ENCODE peak calls at places on chromosomes 11 and 22, in seven cellular contexts. L is IMR-90, H is mesenchymal stem cell, I is mesendoderm, Z is H9, B is trophoblast cell, S is H1. W is an unnamed sample.

GRCh38 chr11:120061036-120061760 is 76.7 kb downstream of the TRIM29 start:
- DNase-seq in L (no peak), H (no peak), I (no peak), Z (no peak), B (no peak), S (peak), W (no peak)

GRCh38 chr11:13013054-13013488 is 4.0 kb downstream of the RASSF10 start:
- DNase-seq in L (no peak), H (no peak), I (no peak), Z (no peak), B (no peak), S (no peak), W (no peak)

GRCh38 chr11:123084454-123084853 is 22.5 kb upstream of the HSPA8 start:
- DNase-seq in L (no peak), H (no peak), I (no peak), Z (no peak), B (no peak), S (no peak), W (no peak)

GRCh38 chr11:27722117-27722844 is 22.0 kb upstream of the BDNF start:
- DNase-seq in L (peak), H (peak), I (peak), Z (peak), B (no peak), S (peak), W (peak)

GRCh38 chr11:58914821-58915543 is 24.3 kb upstream of the GLYATL1 start:
- DNase-seq in L (peak), H (no peak), I (no peak), Z (no peak), B (no peak), S (no peak), W (no peak)

GRCh38 chr22:45435544-45436139 is 22.1 kb downstream of the RIBC2 start:
- DNase-seq in L (peak), H (peak), I (peak), Z (peak), B (peak), S (peak), W (peak)

GRCh38 chr22:24061124-24061684 is 50.1 kb downstream of the CABIN1 start:
- DNase-seq in L (no peak), H (no peak), I (no peak), Z (no peak), B (no peak), S (no peak), W (no peak)

GRCh38 chr11:100991541-100991940 is 138.1 kb downstream of the PGR start:
- DNase-seq in L (peak), H (peak), I (no peak), Z (no peak), B (no peak), S (no peak), W (no peak)

GRCh38 chr11:87859583-87859982 is 315.7 kb downstream of the RAB38 start:
- DNase-seq in L (no peak), H (no peak), I (no peak), Z (no peak), B (no peak), S (no peak), W (no peak)

GRCh38 chr11:96122601-96123044 is 198.7 kb upstream of the MTMR2 start:
- DNase-seq in L (peak), H (no peak), I (no peak), Z (no peak), B (peak), S (no peak), W (no peak)

GRCh38 chr11:86940122-86940777 is 14.9 kb downstream of the FZD4 start:
- DNase-seq in L (peak), H (peak), I (peak), Z (no peak), B (no peak), S (no peak), W (no peak)

GRCh38 chr11:76152086-76152658 is 54.1 kb downstream of the WNT11 start:
- DNase-seq in L (peak), H (peak), I (peak), Z (peak), B (peak), S (peak), W (peak)

GRCh38 chr22:20465759-20466077 is 28.1 kb upstream of the SCARF2 start:
- DNase-seq in L (no peak), H (no peak), I (no peak), Z (no peak), B (no peak), S (no peak), W (no peak)

GRCh38 chr11:17129003-17129402 is 51.5 kb upstream of the RPS13 start:
- DNase-seq in L (peak), H (peak), I (no peak), Z (no peak), B (no peak), S (no peak), W (no peak)

GRCh38 chr11:106304274-106304673 is 226.8 kb downstream of the AASDHPPT start:
- DNase-seq in L (peak), H (peak), I (no peak), Z (no peak), B (peak), S (no peak), W (no peak)

GRCh38 chr22:24485608-24486007 is 9.5 kb upstream of the UPB1 start:
- DNase-seq in L (no peak), H (no peak), I (no peak), Z (no peak), B (no peak), S (no peak), W (no peak)

GRCh38 chr22:28821452-28821851 is 21.1 kb upstream of the XBP1 start:
- DNase-seq in L (no peak), H (no peak), I (no peak), Z (no peak), B (no peak), S (no peak), W (no peak)

GRCh38 chr22:28817919-28818859 is 17.8 kb upstream of the XBP1 start:
- DNase-seq in L (no peak), H (no peak), I (no peak), Z (no peak), B (no peak), S (no peak), W (no peak)

GRCh38 chr22:28819253-28820096 is 19.1 kb upstream of the XBP1 start:
- DNase-seq in L (no peak), H (no peak), I (no peak), Z (no peak), B (no peak), S (no peak), W (no peak)

GRCh38 chr22:28822930-28823481 is 22.6 kb upstream of the XBP1 start:
- DNase-seq in L (no peak), H (no peak), I (no peak), Z (no peak), B (no peak), S (no peak), W (peak)

DNA sequence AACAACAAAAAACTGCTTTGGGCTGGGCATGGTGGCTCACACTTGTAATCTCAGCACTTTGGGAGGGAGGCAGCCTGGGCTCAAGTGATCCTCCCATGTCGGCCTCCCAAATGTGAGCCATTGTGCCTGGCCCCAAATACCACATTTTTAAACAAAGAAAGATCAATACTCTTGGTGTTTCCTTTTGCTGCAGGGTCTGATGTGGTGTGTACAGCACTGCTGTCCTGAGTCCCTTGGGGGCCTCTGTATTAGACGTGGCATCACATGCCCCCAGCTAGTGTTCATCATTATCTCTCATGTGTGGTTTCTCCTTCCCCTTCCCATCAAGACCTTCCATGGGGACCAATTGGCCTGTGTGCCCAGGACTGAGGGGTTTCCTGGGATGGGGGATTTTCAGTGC is 20.5 kb upstream of the XBP1 start:
- DNase-seq in L (no peak), H (no peak), I (no peak), Z (no peak), B (no peak), S (no peak), W (no peak)
- H2BK5ac ChIP-seq in L (no peak), H (no peak), I (no peak), Z (no peak), B (no peak), S (no peak), W (no peak)

GRCh38 chr11:112421854-112422253 is 161.2 kb upstream of the PLET1 start:
- DNase-seq in L (no peak), H (no peak), I (peak), Z (peak), B (no peak), S (no peak), W (no peak)

GRCh38 chr11:112412383-112412782 is 151.7 kb upstream of the PLET1 start:
- DNase-seq in L (no peak), H (peak), I (no peak), Z (no peak), B (no peak), S (no peak), W (no peak)

GRCh38 chr11:112418438-112418837 is 157.8 kb upstream of the PLET1 start:
- DNase-seq in L (no peak), H (no peak), I (no peak), Z (no peak), B (no peak), S (no peak), W (no peak)

DNA sequence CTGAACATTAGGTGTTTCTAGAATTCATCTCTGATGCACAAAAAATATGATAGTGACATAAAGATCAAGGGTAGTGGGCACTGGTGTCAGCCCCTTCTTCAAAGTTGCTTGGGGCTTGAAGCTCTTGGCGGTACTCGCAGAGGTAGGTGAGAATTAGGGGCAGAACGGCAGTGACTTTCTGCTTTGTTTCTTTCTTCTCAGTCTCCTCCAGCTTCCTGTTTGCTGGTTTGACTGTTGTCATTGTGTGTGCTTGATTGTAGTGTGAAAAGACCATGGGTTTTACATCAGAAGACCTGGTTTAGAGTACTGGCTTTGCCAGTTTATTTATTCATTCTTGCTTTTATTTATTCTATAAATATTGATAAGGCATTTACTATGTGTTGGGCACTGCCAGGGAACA is 156.7 kb upstream of the PLET1 start:
- DNase-seq in L (no peak), H (no peak), I (no peak), Z (no peak), B (no peak), S (no peak), W (no peak)
- H2BK5ac ChIP-seq in L (no peak), H (no peak), I (no peak), Z (no peak), B (no peak), S (no peak), W (no peak)

GRCh38 chr22:31099386-31099785 is 8.0 kb downstream of the SELENOM start:
- DNase-seq in L (peak), H (no peak), I (no peak), Z (no peak), B (peak), S (no peak), W (no peak)

GRCh38 chr22:31099841-31100761 is 7.3 kb downstream of the SELENOM start:
- DNase-seq in L (no peak), H (no peak), I (no peak), Z (no peak), B (no peak), S (no peak), W (no peak)

GRCh38 chr22:31098633-31099110 is 8.7 kb downstream of the SELENOM start:
- DNase-seq in L (no peak), H (no peak), I (peak), Z (peak), B (no peak), S (peak), W (no peak)

GRCh38 chr22:31096637-31097274 is 10.6 kb downstream of the SELENOM start:
- DNase-seq in L (no peak), H (no peak), I (no peak), Z (peak), B (no peak), S (peak), W (no peak)

DNA sequence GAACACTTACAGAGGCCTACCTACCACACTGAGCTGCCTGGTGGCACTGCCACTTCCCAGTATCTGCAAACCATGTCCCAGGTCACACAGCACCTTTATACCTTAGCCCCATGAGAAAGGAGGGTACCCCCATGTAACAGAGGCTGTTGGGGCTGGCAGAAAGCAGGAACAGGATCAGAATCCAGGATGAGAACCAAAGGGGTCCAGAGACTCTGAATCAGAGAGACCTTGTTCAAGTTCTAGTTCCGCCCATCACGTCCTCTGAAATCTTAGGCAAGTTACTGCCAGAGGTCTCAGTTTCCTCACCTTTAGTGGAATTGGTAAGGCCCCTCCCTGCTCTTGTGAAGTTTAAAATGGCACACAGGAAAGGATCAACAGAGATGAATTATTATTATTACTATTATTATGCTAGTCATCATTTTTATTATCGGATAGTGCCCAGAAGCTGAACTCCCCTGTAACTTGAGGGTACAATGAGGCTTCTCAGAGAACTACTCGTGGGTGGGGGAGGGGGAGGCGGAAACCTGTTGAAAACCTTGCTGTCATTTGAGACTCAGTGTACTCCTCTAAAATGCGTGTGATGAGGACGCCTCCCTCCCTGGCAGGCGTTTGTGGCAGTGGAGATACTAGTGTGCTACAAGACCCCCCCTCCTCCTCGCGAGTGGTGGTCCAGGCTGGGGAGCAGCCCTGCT is 9.3 kb downstream of the SELENOM start:
- DNase-seq in L (no peak), H (no peak), I (no peak), Z (no peak), B (no peak), S (no peak), W (no peak)
- H2BK5ac ChIP-seq in L (peak), H (no peak), I (no peak), Z (no peak), B (no peak), S (no peak), W (no peak)

GRCh38 chr11:78209478-78209877 is 20.8 kb downstream of the USP35 start:
- DNase-seq in L (no peak), H (no peak), I (no peak), Z (no peak), B (no peak), S (no peak), W (no peak)
- H2BK5ac ChIP-seq in L (no peak), H (no peak), I (no peak), Z (no peak), B (no peak), S (no peak), W (peak)

GRCh38 chr11:62928011-62928410 is 6.8 kb upstream of the CHRM1 start:
- DNase-seq in L (no peak), H (no peak), I (no peak), Z (peak), B (no peak), S (no peak), W (no peak)

GRCh38 chr11:62925308-62925707 is 4.1 kb upstream of the CHRM1 start:
- DNase-seq in L (no peak), H (no peak), I (peak), Z (peak), B (peak), S (peak), W (no peak)

GRCh38 chr11:62925745-62926668 is 4.8 kb upstream of the CHRM1 start:
- DNase-seq in L (no peak), H (peak), I (peak), Z (no peak), B (no peak), S (peak), W (no peak)

GRCh38 chr11:62923634-62924411 is 2.7 kb upstream of the CHRM1 start:
- DNase-seq in L (no peak), H (no peak), I (peak), Z (no peak), B (peak), S (peak), W (no peak)

GRCh38 chr11:62926669-62927455 is 5.7 kb upstream of the CHRM1 start:
- DNase-seq in L (no peak), H (no peak), I (no peak), Z (no peak), B (no peak), S (no peak), W (no peak)
- H2BK5ac ChIP-seq in L (no peak), H (no peak), I (no peak), Z (no peak), B (no peak), S (peak), W (no peak)